ENCODE peak calls at places on chromosomes 12 and 14, in five cellular contexts. Y, O, T, K and C are unnamed samples.

GRCh38 chr12:103313894-103314293 is 181.9 kb downstream of the C12orf42 start:
- DNase-seq in K (no peak), T (no peak), Y (no peak), O (no peak), C (no peak)

GRCh38 chr12:113202300-113203075 is 17.0 kb downstream of the RITA1 start:
- DNase-seq in K (no peak), Y (no peak), O (no peak), T (no peak), C (no peak)

GRCh38 chr14:90697577-90698206 is 118.5 kb downstream of the TTC7B start:
- DNase-seq in K (peak), O (peak), Y (peak), T (peak), C (peak)

GRCh38 chr12:132490481-132491348 is 764 bp downstream of the FBRSL1 start:
- DNase-seq in O (peak), Y (no peak), K (no peak), T (no peak), C (no peak)

GRCh38 chr14:106277503-106277902 is 751.1 kb downstream of the TMEM121 start:
- DNase-seq in T (peak), K (no peak), Y (no peak), O (peak), C (no peak)

GRCh38 chr14:93023039-93023438 is 92.7 kb downstream of the ITPK1 start:
- DNase-seq in O (peak), T (no peak), K (no peak), Y (no peak), C (no peak)

GRCh38 chr12:6167327-6168280 is 32.6 kb upstream of the CD9 start:
- DNase-seq in K (no peak), O (no peak), T (no peak), Y (peak), C (no peak)

GRCh38 chr12:118704517-118704916 is 276.8 kb upstream of the SRRM4 start:
- DNase-seq in Y (no peak), O (no peak), T (no peak), K (no peak), C (no peak)

GRCh38 chr14:73741876-73742519 is 27.8 kb upstream of the PNMA1 start:
- DNase-seq in Y (no peak), T (no peak), K (no peak), O (peak), C (no peak)

GRCh38 chr12:48862691-48863090 is 3.0 kb downstream of the RND1 start:
- DNase-seq in K (no peak), T (no peak), O (no peak), Y (no peak), C (peak)

GRCh38 chr14:36091096-36091495 is 85.4 kb downstream of the PTCSC3 start:
- DNase-seq in K (no peak), O (no peak), Y (peak), T (no peak), C (no peak)

GRCh38 chr14:46048127-46048526 is 603.5 kb downstream of the RPL10L start:
- DNase-seq in T (no peak), Y (peak), O (peak), K (no peak), C (no peak)

GRCh38 chr14:95233702-95234241 is 76.4 kb upstream of the DICER1 start:
- DNase-seq in K (no peak), T (no peak), Y (no peak), O (peak), C (peak)

GRCh38 chr12:64187370-64187769 is 34.7 kb downstream of the KICS2 start:
- DNase-seq in O (no peak), Y (peak), T (no peak), K (no peak), C (no peak)

GRCh38 chr12:105316931-105317330 is 13.6 kb upstream of the C12orf75 start:
- DNase-seq in T (no peak), K (no peak), Y (no peak), O (no peak), C (no peak)

GRCh38 chr12:113185180-113186032 is at the start of the genes DDX54 and RITA1:
- DNase-seq in K (peak), T (peak), Y (peak), O (peak), C (peak)

GRCh38 chr12:120367252-120367923 is 1.6 kb downstream of the MSI1 start:
- DNase-seq in K (no peak), O (no peak), Y (no peak), T (no peak), C (no peak)

GRCh38 chr14:55773297-55773696 is 193.3 kb downstream of the KTN1 start:
- DNase-seq in T (no peak), Y (no peak), O (no peak), K (no peak), C (no peak)

GRCh38 chr14:102138935-102139247 is 806 bp upstream of the WDR20 start:
- DNase-seq in K (no peak), Y (no peak), T (no peak), O (no peak), C (no peak)

GRCh38 chr14:71626281-71626835 is 305.9 kb upstream of the RGS6 start:
- DNase-seq in Y (peak), K (no peak), T (no peak), O (no peak), C (no peak)

GRCh38 chr12:117408161-117408791 is 46.9 kb upstream of the NOS1 start:
- DNase-seq in T (no peak), Y (no peak), K (no peak), O (no peak), C (no peak)

GRCh38 chr12:89645434-89645833 is 63.2 kb downstream of the ATP2B1 start:
- DNase-seq in Y (no peak), T (no peak), K (no peak), O (no peak), C (no peak)

GRCh38 chr14:65103150-65103760 is 938 bp upstream of the MAX start:
- DNase-seq in O (peak), T (no peak), K (no peak), Y (peak), C (peak)

GRCh38 chr14:105283899-105284298 is 16.9 kb downstream of the BRF1 start:
- DNase-seq in O (no peak), K (no peak), T (no peak), Y (no peak), C (no peak)

GRCh38 chr14:21229821-21230220 is 39.4 kb downstream of the HNRNPC start:
- DNase-seq in K (no peak), O (no peak), Y (no peak), T (no peak), C (no peak)

GRCh38 chr14:77562681-77563080 is 53.8 kb downstream of the SPTLC2 start:
- DNase-seq in Y (peak), T (no peak), K (no peak), O (no peak), C (no peak)

GRCh38 chr14:22651586-22651985 is 7.4 kb upstream of the OR6J1 start:
- DNase-seq in T (no peak), Y (no peak), O (no peak), K (no peak), C (no peak)

GRCh38 chr14:37417151-37417550 is 177.9 kb downstream of the FOXA1 start:
- DNase-seq in T (no peak), O (no peak), Y (no peak), K (no peak), C (no peak)

GRCh38 chr12:70724444-70724843 is 87.2 kb upstream of the PTPRB start:
- DNase-seq in K (no peak), O (peak), Y (no peak), T (no peak), C (no peak)

GRCh38 chr12:6361834-6362233 is 13.5 kb downstream of the SCNN1A start:
- DNase-seq in K (no peak), T (no peak), O (no peak), Y (peak), C (no peak)

GRCh38 chr14:36944307-36945010 is 227.9 kb downstream of the SLC25A21 start:
- DNase-seq in O (no peak), K (no peak), T (no peak), Y (peak), C (no peak)

GRCh38 chr14:64762044-64763034 is 58.1 kb downstream of the PLEKHG3 start:
- DNase-seq in Y (peak), K (no peak), T (peak), O (no peak), C (no peak)

GRCh38 chr14:75254381-75254821 is 24.2 kb upstream of the FOS start:
- DNase-seq in K (peak), O (no peak), T (no peak), Y (no peak), C (no peak)
- H3K27ac ChIP-seq in K (peak), O (no peak), T (no peak), Y (no peak), C (no peak)

DNA sequence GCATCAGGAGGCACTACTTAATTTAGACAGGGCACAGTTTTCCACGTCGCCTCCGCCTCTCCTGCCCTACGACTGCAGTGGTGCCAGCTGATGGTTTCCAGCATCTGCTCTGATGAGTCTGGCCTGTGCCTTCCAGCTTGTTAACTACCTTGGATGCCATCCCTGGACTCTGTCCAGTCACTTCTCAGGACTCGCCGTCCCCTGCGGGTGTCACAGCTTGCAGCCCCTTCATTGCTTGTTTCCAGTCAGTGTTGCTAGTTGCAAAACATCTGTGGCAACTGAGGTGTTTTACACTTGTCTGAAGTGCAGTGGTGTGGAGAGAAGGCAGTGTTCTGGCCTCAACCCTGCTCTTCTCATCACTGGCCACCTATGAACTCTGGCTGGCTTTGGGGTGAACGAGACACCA is 8.2 kb downstream of the ADGRD1 start:
- DNase-seq in O (peak), T (no peak), Y (no peak), K (no peak), C (no peak)
- H3K27ac ChIP-seq in O (no peak), T (no peak), Y (no peak), K (no peak), C (no peak)

GRCh38 chr12:19191089-19191488 is 61.6 kb downstream of the PLEKHA5 start:
- DNase-seq in Y (no peak), K (no peak), O (no peak), T (no peak), C (no peak)

GRCh38 chr12:19191563-19191962 is 62.0 kb downstream of the PLEKHA5 start:
- DNase-seq in T (no peak), O (no peak), K (no peak), Y (no peak), C (no peak)

GRCh38 chr12:19189522-19189921 is 60.0 kb downstream of the PLEKHA5 start:
- DNase-seq in K (no peak), Y (no peak), O (no peak), T (no peak), C (no peak)

GRCh38 chr12:19192709-19193108 is 63.2 kb downstream of the PLEKHA5 start:
- DNase-seq in T (no peak), K (no peak), O (no peak), Y (no peak), C (no peak)

GRCh38 chr12:19190292-19191031 is 60.9 kb downstream of the PLEKHA5 start:
- DNase-seq in K (no peak), T (no peak), Y (peak), O (no peak), C (no peak)
- H3K27ac ChIP-seq in K (no peak), T (no peak), Y (no peak), O (no peak), C (peak)

DNA sequence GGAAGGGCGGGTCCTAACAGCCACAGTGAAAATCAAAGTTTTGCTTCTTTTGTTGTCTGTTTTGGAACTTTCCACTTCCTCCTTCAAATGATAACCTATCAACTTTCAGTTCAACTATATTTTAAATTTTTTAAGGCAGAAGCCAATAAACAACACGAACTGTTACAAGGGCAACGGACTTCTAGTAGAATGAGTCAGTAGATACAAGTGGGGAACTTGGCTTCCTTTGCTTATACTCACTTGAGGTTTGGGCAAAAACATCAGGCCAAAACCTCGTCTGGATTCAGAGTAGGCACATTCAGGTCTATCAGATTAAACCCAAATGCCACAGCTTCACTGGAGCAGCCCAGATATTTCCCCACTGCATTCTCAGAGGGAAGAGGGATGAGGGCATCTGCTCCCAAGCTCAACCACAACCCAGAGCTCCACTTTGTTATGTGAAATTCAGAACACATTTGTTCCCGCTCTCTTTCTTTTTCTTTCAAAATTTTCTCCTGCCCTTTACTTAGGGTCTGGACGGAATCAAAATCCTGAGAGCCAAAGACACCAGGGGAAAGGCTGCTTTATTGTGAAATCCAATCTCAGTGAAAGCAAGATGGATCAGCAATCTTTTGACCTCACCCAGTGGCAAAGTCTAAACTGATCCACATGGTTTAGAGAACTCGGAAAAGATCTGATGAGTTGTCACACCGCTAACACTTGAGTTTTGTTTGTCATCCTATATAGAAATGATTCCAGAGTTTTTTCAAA is 152.5 kb upstream of the BTG1 start:
- DNase-seq in O (peak), Y (peak), K (no peak), T (no peak), C (no peak)
- H3K27ac ChIP-seq in O (no peak), Y (peak), K (peak), T (peak), C (no peak)

GRCh38 chr12:92140919-92141536 is 4.6 kb downstream of the BTG1 start:
- DNase-seq in K (no peak), T (no peak), Y (peak), O (no peak), C (no peak)
- H3K27ac ChIP-seq in K (peak), T (peak), Y (no peak), O (peak), C (no peak)

DNA sequence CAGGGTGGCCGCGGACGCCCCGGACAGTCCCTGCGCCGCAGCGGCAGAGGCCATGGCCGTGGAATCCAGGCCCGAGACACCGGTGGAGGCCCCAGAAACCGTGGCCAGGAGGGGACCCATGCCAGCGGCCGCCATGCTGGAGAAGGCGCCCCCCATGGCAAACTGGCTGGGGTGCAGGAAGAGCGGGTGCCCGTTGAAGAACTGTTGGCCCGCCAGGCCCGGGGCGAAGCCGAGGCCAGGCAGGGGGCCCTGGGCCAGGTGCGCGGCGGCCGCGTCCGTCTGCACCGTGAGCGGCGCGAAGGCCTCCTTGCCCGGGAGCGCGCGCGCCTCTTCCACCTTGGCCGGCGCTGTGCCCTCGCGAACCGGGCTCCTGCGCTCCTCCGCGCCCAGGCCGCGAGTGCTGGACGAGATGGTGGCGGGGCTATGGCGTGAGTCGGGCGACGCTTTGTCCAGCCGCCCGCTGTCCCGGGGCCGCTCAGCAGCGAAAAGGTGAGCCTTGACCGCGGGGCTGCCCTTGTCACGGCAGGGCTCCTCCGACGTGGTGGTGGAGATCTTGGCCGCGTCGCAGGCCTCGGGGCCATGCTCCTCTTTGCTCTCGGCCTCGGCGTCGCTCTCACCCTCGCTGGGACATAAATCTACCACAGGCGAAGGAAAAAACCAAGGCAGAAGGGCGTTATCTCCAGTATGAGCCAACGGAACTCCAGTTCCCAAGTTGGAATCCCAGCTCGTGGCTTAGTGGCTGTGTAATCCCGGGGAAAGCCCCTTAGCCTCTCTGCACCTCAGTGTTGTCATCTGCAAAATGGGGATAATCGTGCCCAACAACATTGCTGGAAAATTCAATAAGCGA is 9.6 kb downstream of the TBX3 start:
- DNase-seq in T (no peak), O (no peak), K (no peak), Y (peak), C (no peak)
- H3K27ac ChIP-seq in T (no peak), O (no peak), K (peak), Y (peak), C (no peak)